ENCODE peak calls at places on chromosomes 2 and 18, in eight cellular contexts. E is fibroblast of lung; P is uterus; X is NCI-H2029; J is stimulated activated CD8-positive, alpha-beta memory T cell treated with anti-CD3 and anti-CD28 coated beads, Interleukin-15, amount 100 ng/mL, for 24 hours; A is Right ventricle myocardium inferior; Q is substantia nigra; D is activated naive CD4-positive, alpha-beta T cell. O is an unnamed sample.

GRCh38 chr2:196515041-196515440 is 124.5 kb upstream of the CCDC150 start:
- DNase-seq in D (no peak), P (no peak), A (no peak), J (no peak), E (no peak), X (peak), Q (no peak), O (no peak)

GRCh38 chr2:48213646-48214045 is 307.3 kb upstream of the FBXO11 start:
- DNase-seq in X (no peak), P (no peak), Q (no peak), J (no peak), E (no peak), D (no peak), A (no peak), O (no peak)

GRCh38 chr18:44803019-44803650 is 122.4 kb downstream of the SETBP1 start:
- DNase-seq in J (no peak), P (peak), D (no peak), Q (no peak), A (no peak), X (peak), E (peak), O (no peak)

GRCh38 chr2:124985210-124985760 is 960.2 kb downstream of the CNTNAP5 start:
- DNase-seq in P (no peak), D (no peak), Q (no peak), X (no peak), J (no peak), A (no peak), E (peak), O (no peak)

GRCh38 chr2:43165378-43166025 is 60.9 kb downstream of the ZFP36L2 start:
- DNase-seq in A (no peak), P (no peak), E (peak), X (no peak), J (no peak), Q (no peak), D (no peak), O (no peak)

GRCh38 chr2:185658766-185659165 is 79.8 kb upstream of the FSIP2 start:
- DNase-seq in J (no peak), E (no peak), X (no peak), A (no peak), D (no peak), Q (no peak), P (no peak), O (peak)

GRCh38 chr2:145563752-145564615 is 1044.1 kb upstream of the ZEB2 start:
- DNase-seq in E (peak), Q (no peak), A (no peak), D (no peak), X (peak), J (no peak), P (no peak), O (peak)

GRCh38 chr2:144459937-144460336 is 60.0 kb downstream of the ZEB2 start:
- DNase-seq in P (no peak), Q (no peak), J (no peak), X (no peak), E (peak), A (no peak), D (no peak), O (peak)

GRCh38 chr18:9684901-9685738 is 23.0 kb upstream of the RAB31 start:
- DNase-seq in A (no peak), P (peak), E (peak), D (no peak), Q (no peak), X (no peak), J (no peak), O (peak)

GRCh38 chr2:164739966-164740365 is 101.7 kb downstream of the COBLL1 start:
- DNase-seq in D (no peak), A (no peak), J (no peak), Q (no peak), E (peak), X (no peak), P (no peak), O (peak)

GRCh38 chr2:230907361-230908093 is 17.5 kb downstream of the GPR55 start:
- DNase-seq in D (no peak), P (peak), E (no peak), J (no peak), X (no peak), Q (no peak), A (no peak), O (no peak)

GRCh38 chr2:44283116-44283666 is 7.9 kb downstream of the SLC3A1 start:
- DNase-seq in D (no peak), A (no peak), Q (no peak), E (no peak), J (no peak), X (no peak), P (no peak), O (no peak)

O was measured in H4.